ENCODE peak calls at places on chromosomes 7 and 10, in ten cellular contexts. One of them, this sample, is unnamed.

GRCh38 chr7:94022550-94022949 is 18.4 kb upstream of the BET1 start:
- DNase-seq in sigmoid colon: no peak
- DNase-seq in upper lobe of left lung: no peak
- DNase-seq in SK-N-SH: no peak
- DNase-seq in esophagus muscularis mucosa: no peak
- DNase-seq in transverse colon: no peak
- DNase-seq in stomach: no peak
- DNase-seq in A549: no peak
- DNase-seq in tibial nerve: no peak
- DNase-seq in suprapubic skin: no peak
- DNase-seq in this sample: no peak

GRCh38 chr10:35433851-35434426 is 97.6 kb downstream of the CCNY start:
- DNase-seq in sigmoid colon: no peak
- DNase-seq in upper lobe of left lung: no peak
- DNase-seq in SK-N-SH: peak
- DNase-seq in stomach: no peak
- DNase-seq in esophagus muscularis mucosa: no peak
- DNase-seq in A549: no peak
- DNase-seq in suprapubic skin: no peak
- DNase-seq in transverse colon: no peak
- DNase-seq in tibial nerve: no peak
- DNase-seq in this sample: no peak

GRCh38 chr7:139108256-139109187 is 998 bp downstream of the ZC3HAV1 start:
- DNase-seq in tibial nerve: peak
- DNase-seq in suprapubic skin: peak
- DNase-seq in transverse colon: peak
- DNase-seq in esophagus muscularis mucosa: no peak
- DNase-seq in SK-N-SH: no peak
- DNase-seq in A549: peak
- DNase-seq in stomach: peak
- DNase-seq in sigmoid colon: peak
- DNase-seq in upper lobe of left lung: peak
- DNase-seq in this sample: peak

GRCh38 chr10:85915245-85915846 is 451.2 kb downstream of the GRID1 start:
- DNase-seq in SK-N-SH: no peak
- DNase-seq in stomach: no peak
- DNase-seq in sigmoid colon: no peak
- DNase-seq in upper lobe of left lung: no peak
- DNase-seq in esophagus muscularis mucosa: no peak
- DNase-seq in A549: no peak
- DNase-seq in transverse colon: no peak
- DNase-seq in tibial nerve: no peak
- DNase-seq in suprapubic skin: no peak
- DNase-seq in this sample: no peak

GRCh38 chr7:135768990-135769389 is 20.4 kb upstream of the FAM180A start:
- DNase-seq in A549: no peak
- DNase-seq in transverse colon: no peak
- DNase-seq in esophagus muscularis mucosa: no peak
- DNase-seq in tibial nerve: no peak
- DNase-seq in suprapubic skin: no peak
- DNase-seq in stomach: no peak
- DNase-seq in SK-N-SH: no peak
- DNase-seq in sigmoid colon: no peak
- DNase-seq in upper lobe of left lung: no peak
- DNase-seq in this sample: no peak

GRCh38 chr7:94305836-94306235 is 88.9 kb upstream of the COL1A2 start:
- DNase-seq in A549: no peak
- DNase-seq in suprapubic skin: no peak
- DNase-seq in transverse colon: no peak
- DNase-seq in sigmoid colon: no peak
- DNase-seq in stomach: no peak
- DNase-seq in tibial nerve: no peak
- DNase-seq in esophagus muscularis mucosa: no peak
- DNase-seq in SK-N-SH: no peak
- DNase-seq in upper lobe of left lung: no peak
- DNase-seq in this sample: no peak

GRCh38 chr7:128777156-128778123 is 1.8 kb upstream of the OPN1SW start:
- DNase-seq in tibial nerve: no peak
- DNase-seq in stomach: no peak
- DNase-seq in A549: no peak
- DNase-seq in SK-N-SH: no peak
- DNase-seq in upper lobe of left lung: no peak
- DNase-seq in suprapubic skin: no peak
- DNase-seq in esophagus muscularis mucosa: no peak
- DNase-seq in transverse colon: no peak
- DNase-seq in sigmoid colon: no peak
- DNase-seq in this sample: no peak

GRCh38 chr10:5538446-5538845 is 13.7 kb downstream of the CALML3 start:
- DNase-seq in esophagus muscularis mucosa: no peak
- DNase-seq in suprapubic skin: peak
- DNase-seq in stomach: peak
- DNase-seq in transverse colon: peak
- DNase-seq in upper lobe of left lung: no peak
- DNase-seq in tibial nerve: no peak
- DNase-seq in SK-N-SH: no peak
- DNase-seq in sigmoid colon: peak
- DNase-seq in A549: no peak
- DNase-seq in this sample: no peak

GRCh38 chr10:72638586-72639440 is 12.9 kb upstream of the MICU1 start:
- DNase-seq in sigmoid colon: no peak
- DNase-seq in esophagus muscularis mucosa: no peak
- DNase-seq in tibial nerve: no peak
- DNase-seq in transverse colon: no peak
- DNase-seq in SK-N-SH: no peak
- DNase-seq in stomach: no peak
- DNase-seq in suprapubic skin: no peak
- DNase-seq in A549: peak
- DNase-seq in upper lobe of left lung: no peak
- DNase-seq in this sample: no peak

GRCh38 chr7:98133621-98134266 is 27.1 kb downstream of the LMTK2 start:
- DNase-seq in stomach: no peak
- DNase-seq in SK-N-SH: no peak
- DNase-seq in transverse colon: no peak
- DNase-seq in A549: peak
- DNase-seq in esophagus muscularis mucosa: no peak
- DNase-seq in tibial nerve: no peak
- DNase-seq in upper lobe of left lung: no peak
- DNase-seq in suprapubic skin: no peak
- DNase-seq in sigmoid colon: no peak
- DNase-seq in this sample: no peak

DNA sequence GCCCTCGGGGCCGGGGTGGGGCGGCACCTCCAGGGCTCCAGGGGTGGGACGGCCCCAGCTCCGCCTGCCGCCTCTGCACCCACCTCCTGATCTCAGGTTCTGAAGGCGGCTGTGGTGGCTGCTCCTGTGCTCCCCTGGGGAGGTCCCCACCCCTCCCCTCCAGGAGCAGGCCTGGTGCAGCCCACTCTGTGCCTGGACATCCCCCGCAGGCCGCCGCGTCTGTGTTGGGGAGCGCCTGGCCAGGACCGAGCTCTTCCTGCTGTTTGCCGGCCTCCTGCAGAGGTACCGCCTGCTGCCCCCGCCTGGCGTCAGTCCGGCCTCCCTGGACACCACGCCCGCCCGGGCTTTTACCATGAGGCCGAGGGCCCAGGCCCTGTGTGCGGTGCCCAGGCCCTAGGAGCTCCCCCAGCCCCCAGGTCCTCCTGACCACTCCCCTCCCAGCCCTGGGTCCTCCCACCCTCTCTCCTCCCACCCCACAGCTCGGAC is 5.5 kb downstream of the CYP2W1 start:
- DNase-seq in sigmoid colon: no peak
- DNase-seq in SK-N-SH: no peak
- DNase-seq in suprapubic skin: no peak
- DNase-seq in tibial nerve: no peak
- DNase-seq in transverse colon: peak
- DNase-seq in upper lobe of left lung: peak
- DNase-seq in A549: no peak
- DNase-seq in stomach: peak
- DNase-seq in esophagus muscularis mucosa: no peak
- DNase-seq in this sample: no peak
- H3K27ac ChIP-seq in sigmoid colon: no peak
- H3K27ac ChIP-seq in SK-N-SH: no peak
- H3K27ac ChIP-seq in suprapubic skin: no peak
- H3K27ac ChIP-seq in tibial nerve: peak
- H3K27ac ChIP-seq in transverse colon: no peak
- H3K27ac ChIP-seq in upper lobe of left lung: no peak
- H3K27ac ChIP-seq in A549: peak
- H3K27ac ChIP-seq in stomach: no peak
- H3K27ac ChIP-seq in esophagus muscularis mucosa: no peak
- H3K27ac ChIP-seq in this sample: no peak

GRCh38 chr7:151789380-151789947 is 87.5 kb downstream of the PRKAG2 start:
- DNase-seq in stomach: no peak
- DNase-seq in sigmoid colon: no peak
- DNase-seq in A549: no peak
- DNase-seq in transverse colon: no peak
- DNase-seq in upper lobe of left lung: no peak
- DNase-seq in suprapubic skin: no peak
- DNase-seq in SK-N-SH: no peak
- DNase-seq in tibial nerve: no peak
- DNase-seq in esophagus muscularis mucosa: no peak
- DNase-seq in this sample: no peak
- TF ChIP-seq EP300 in stomach: no peak
- TF ChIP-seq EP300 in sigmoid colon: no peak
- TF ChIP-seq EP300 in A549: no peak
- TF ChIP-seq EP300 in transverse colon: no peak
- TF ChIP-seq EP300 in upper lobe of left lung: no peak
- TF ChIP-seq EP300 in suprapubic skin: no peak
- TF ChIP-seq EP300 in SK-N-SH: no peak
- TF ChIP-seq EP300 in tibial nerve: no peak
- TF ChIP-seq EP300 in esophagus muscularis mucosa: no peak
- TF ChIP-seq EP300 in this sample: no peak

DNA sequence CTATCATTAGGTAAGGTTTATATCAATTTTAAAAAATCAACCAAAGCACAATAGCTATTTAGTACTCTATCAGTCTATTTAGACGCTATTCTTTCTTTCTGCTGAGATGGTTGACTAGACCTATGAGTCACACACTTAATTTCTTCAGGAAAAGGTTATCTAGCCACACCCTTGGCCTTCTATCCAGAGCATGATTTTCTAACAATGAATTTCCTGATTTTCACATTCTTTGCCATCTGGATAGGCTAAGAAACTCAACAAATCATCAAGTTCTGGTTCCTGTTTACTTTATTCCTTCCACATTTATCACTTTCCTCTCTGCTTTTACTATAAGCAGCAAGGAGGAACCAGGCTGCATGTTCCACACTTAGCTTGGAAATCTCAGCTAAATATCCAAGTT is 8.1 kb downstream of the PRPS1L1 start:
- DNase-seq in upper lobe of left lung: no peak
- DNase-seq in sigmoid colon: no peak
- DNase-seq in suprapubic skin: no peak
- DNase-seq in transverse colon: no peak
- DNase-seq in stomach: no peak
- DNase-seq in esophagus muscularis mucosa: no peak
- DNase-seq in tibial nerve: no peak
- DNase-seq in SK-N-SH: no peak
- DNase-seq in A549: peak
- DNase-seq in this sample: no peak
- H3K27ac ChIP-seq in upper lobe of left lung: no peak
- H3K27ac ChIP-seq in sigmoid colon: peak
- H3K27ac ChIP-seq in suprapubic skin: peak
- H3K27ac ChIP-seq in transverse colon: peak
- H3K27ac ChIP-seq in stomach: no peak
- H3K27ac ChIP-seq in esophagus muscularis mucosa: peak
- H3K27ac ChIP-seq in tibial nerve: peak
- H3K27ac ChIP-seq in SK-N-SH: peak
- H3K27ac ChIP-seq in A549: peak
- H3K27ac ChIP-seq in this sample: no peak

GRCh38 chr7:1368150-1368681 is 91.1 kb downstream of the MICALL2 start:
- DNase-seq in transverse colon: no peak
- DNase-seq in suprapubic skin: no peak
- DNase-seq in tibial nerve: no peak
- DNase-seq in SK-N-SH: peak
- DNase-seq in sigmoid colon: no peak
- DNase-seq in A549: no peak
- DNase-seq in esophagus muscularis mucosa: no peak
- DNase-seq in stomach: no peak
- DNase-seq in upper lobe of left lung: no peak
- DNase-seq in this sample: no peak

GRCh38 chr7:1369856-1370657 is 89.2 kb downstream of the MICALL2 start:
- DNase-seq in A549: no peak
- DNase-seq in sigmoid colon: no peak
- DNase-seq in tibial nerve: no peak
- DNase-seq in stomach: no peak
- DNase-seq in transverse colon: no peak
- DNase-seq in esophagus muscularis mucosa: no peak
- DNase-seq in suprapubic skin: no peak
- DNase-seq in upper lobe of left lung: peak
- DNase-seq in SK-N-SH: peak
- DNase-seq in this sample: no peak

GRCh38 chr7:1367501-1367900 is 91.8 kb downstream of the MICALL2 start:
- DNase-seq in tibial nerve: no peak
- DNase-seq in stomach: no peak
- DNase-seq in transverse colon: no peak
- DNase-seq in SK-N-SH: peak
- DNase-seq in upper lobe of left lung: peak
- DNase-seq in suprapubic skin: no peak
- DNase-seq in esophagus muscularis mucosa: no peak
- DNase-seq in sigmoid colon: no peak
- DNase-seq in A549: no peak
- DNase-seq in this sample: no peak

GRCh38 chr7:1370738-1371137 is 88.5 kb downstream of the MICALL2 start:
- DNase-seq in tibial nerve: no peak
- DNase-seq in sigmoid colon: no peak
- DNase-seq in esophagus muscularis mucosa: no peak
- DNase-seq in transverse colon: no peak
- DNase-seq in A549: no peak
- DNase-seq in upper lobe of left lung: no peak
- DNase-seq in SK-N-SH: no peak
- DNase-seq in suprapubic skin: no peak
- DNase-seq in stomach: no peak
- DNase-seq in this sample: no peak

DNA sequence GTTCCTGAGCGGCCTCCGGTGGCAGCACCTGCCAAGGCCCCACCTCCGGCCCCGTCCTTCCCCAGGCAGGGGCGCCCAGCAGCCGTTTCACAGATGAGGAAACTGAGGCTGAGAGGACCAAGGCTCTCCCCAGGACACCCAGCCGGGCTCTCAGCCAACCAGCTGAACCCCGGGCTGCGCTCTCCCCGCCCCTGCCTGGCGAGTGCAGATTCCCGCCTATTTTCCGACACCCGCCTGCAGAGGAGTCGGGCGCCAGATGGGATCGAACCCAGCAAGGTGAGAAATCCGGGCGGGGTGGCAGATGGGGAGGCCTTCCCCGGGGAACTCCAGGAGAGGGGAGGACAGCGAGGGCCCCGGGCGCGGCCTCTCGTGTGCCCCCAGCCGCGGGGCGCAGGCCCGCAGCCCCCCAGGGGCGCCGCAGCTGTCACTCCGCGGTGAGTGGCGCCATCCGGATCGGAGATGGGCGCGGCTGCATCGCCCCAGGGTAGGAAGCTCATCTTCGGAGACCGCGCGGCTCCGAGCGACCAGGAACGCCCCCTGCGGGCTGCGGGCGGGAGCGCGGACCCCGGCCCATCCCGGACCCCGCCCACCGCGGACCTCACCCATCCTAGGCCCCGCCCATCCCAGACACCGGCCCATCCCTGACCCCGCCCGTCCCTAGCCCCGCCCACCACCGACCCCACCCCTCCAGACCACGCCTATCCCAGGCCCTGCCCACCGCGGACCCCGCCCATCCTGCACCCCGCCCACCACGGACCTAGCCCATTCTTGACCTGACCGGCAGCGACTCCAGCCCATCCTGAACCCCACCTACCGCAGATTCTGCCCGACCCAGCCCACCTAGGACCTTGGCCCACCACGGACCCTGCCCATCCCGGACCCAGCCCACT is 90.3 kb downstream of the MICALL2 start:
- DNase-seq in esophagus muscularis mucosa: no peak
- DNase-seq in tibial nerve: no peak
- DNase-seq in A549: peak
- DNase-seq in SK-N-SH: peak
- DNase-seq in suprapubic skin: no peak
- DNase-seq in sigmoid colon: no peak
- DNase-seq in stomach: no peak
- DNase-seq in upper lobe of left lung: peak
- DNase-seq in transverse colon: no peak
- DNase-seq in this sample: no peak
- TF ChIP-seq EP300 in esophagus muscularis mucosa: no peak
- TF ChIP-seq EP300 in tibial nerve: no peak
- TF ChIP-seq EP300 in A549: no peak
- TF ChIP-seq EP300 in SK-N-SH: no peak
- TF ChIP-seq EP300 in suprapubic skin: no peak
- TF ChIP-seq EP300 in sigmoid colon: no peak
- TF ChIP-seq EP300 in stomach: no peak
- TF ChIP-seq EP300 in upper lobe of left lung: no peak
- TF ChIP-seq EP300 in transverse colon: no peak
- TF ChIP-seq EP300 in this sample: no peak

This sample was measured in ovary.